ENCODE peak calls at places on chromosomes 2 and 18, in six cellular contexts. One of them, this sample, is unnamed.

GRCh38 chr18:62523631-62524442 is 1.0 kb downstream of the ZCCHC2 start:
- DNase-seq in astrocyte of the spinal cord: peak
- DNase-seq in brain microvascular endothelial cell: peak
- DNase-seq in CD4-positive, alpha-beta T cell: peak
- DNase-seq in AG04450: no peak
- DNase-seq in esophagus squamous epithelium: peak
- DNase-seq in this sample: peak

GRCh38 chr2:128835342-128835855 is 516.7 kb upstream of the HS6ST1 start:
- DNase-seq in astrocyte of the spinal cord: no peak
- DNase-seq in brain microvascular endothelial cell: no peak
- DNase-seq in CD4-positive, alpha-beta T cell: no peak
- DNase-seq in AG04450: no peak
- DNase-seq in esophagus squamous epithelium: no peak
- DNase-seq in this sample: no peak

GRCh38 chr2:161912154-161912553 is 161.9 kb downstream of the DPP4 start:
- DNase-seq in astrocyte of the spinal cord: no peak
- DNase-seq in brain microvascular endothelial cell: no peak
- DNase-seq in CD4-positive, alpha-beta T cell: no peak
- DNase-seq in AG04450: no peak
- DNase-seq in esophagus squamous epithelium: no peak
- DNase-seq in this sample: no peak

GRCh38 chr2:71813315-71813714 is 334.3 kb downstream of the CYP26B1 start:
- DNase-seq in astrocyte of the spinal cord: no peak
- DNase-seq in brain microvascular endothelial cell: no peak
- DNase-seq in CD4-positive, alpha-beta T cell: no peak
- DNase-seq in AG04450: no peak
- DNase-seq in esophagus squamous epithelium: no peak
- DNase-seq in this sample: no peak

GRCh38 chr2:59190518-59190917 is 949.4 kb upstream of the FANCL start:
- DNase-seq in astrocyte of the spinal cord: no peak
- DNase-seq in brain microvascular endothelial cell: no peak
- DNase-seq in CD4-positive, alpha-beta T cell: no peak
- DNase-seq in AG04450: no peak
- DNase-seq in esophagus squamous epithelium: no peak
- DNase-seq in this sample: no peak

GRCh38 chr18:22346342-22346967 is 71.3 kb downstream of the CTAGE1 start:
- DNase-seq in astrocyte of the spinal cord: peak
- DNase-seq in brain microvascular endothelial cell: peak
- DNase-seq in CD4-positive, alpha-beta T cell: no peak
- DNase-seq in AG04450: peak
- DNase-seq in esophagus squamous epithelium: no peak
- DNase-seq in this sample: no peak

GRCh38 chr2:51633073-51633472 is 601.1 kb upstream of the NRXN1 start:
- DNase-seq in astrocyte of the spinal cord: no peak
- DNase-seq in brain microvascular endothelial cell: no peak
- DNase-seq in CD4-positive, alpha-beta T cell: no peak
- DNase-seq in AG04450: no peak
- DNase-seq in esophagus squamous epithelium: no peak
- DNase-seq in this sample: no peak

GRCh38 chr2:203869207-203869606 is 1.6 kb downstream of the CTLA4 start:
- DNase-seq in astrocyte of the spinal cord: no peak
- DNase-seq in brain microvascular endothelial cell: no peak
- DNase-seq in CD4-positive, alpha-beta T cell: no peak
- DNase-seq in AG04450: no peak
- DNase-seq in esophagus squamous epithelium: no peak
- DNase-seq in this sample: no peak

GRCh38 chr2:197197808-197198409 is 112.7 kb downstream of the ANKRD44 start:
- DNase-seq in astrocyte of the spinal cord: no peak
- DNase-seq in brain microvascular endothelial cell: no peak
- DNase-seq in CD4-positive, alpha-beta T cell: no peak
- DNase-seq in AG04450: no peak
- DNase-seq in esophagus squamous epithelium: no peak
- DNase-seq in this sample: no peak

GRCh38 chr2:43855292-43855691 is 16.5 kb downstream of the ABCG8 start:
- DNase-seq in astrocyte of the spinal cord: no peak
- DNase-seq in brain microvascular endothelial cell: no peak
- DNase-seq in CD4-positive, alpha-beta T cell: no peak
- DNase-seq in AG04450: no peak
- DNase-seq in esophagus squamous epithelium: no peak
- DNase-seq in this sample: no peak

GRCh38 chr2:105517814-105518705 is 119.2 kb upstream of the FHL2 start:
- DNase-seq in astrocyte of the spinal cord: peak
- DNase-seq in brain microvascular endothelial cell: peak
- DNase-seq in CD4-positive, alpha-beta T cell: no peak
- DNase-seq in AG04450: no peak
- DNase-seq in esophagus squamous epithelium: no peak
- DNase-seq in this sample: no peak

GRCh38 chr2:172736419-172737174 is 952 bp downstream of the RAPGEF4 start:
- DNase-seq in astrocyte of the spinal cord: no peak
- DNase-seq in brain microvascular endothelial cell: no peak
- DNase-seq in CD4-positive, alpha-beta T cell: no peak
- DNase-seq in AG04450: no peak
- DNase-seq in esophagus squamous epithelium: no peak
- DNase-seq in this sample: peak

GRCh38 chr18:6411367-6411766 is 3.3 kb downstream of the L3MBTL4 start:
- DNase-seq in astrocyte of the spinal cord: no peak
- DNase-seq in brain microvascular endothelial cell: no peak
- DNase-seq in CD4-positive, alpha-beta T cell: no peak
- DNase-seq in AG04450: no peak
- DNase-seq in esophagus squamous epithelium: no peak
- DNase-seq in this sample: no peak

GRCh38 chr2:132740081-132740480 is 70.1 kb upstream of the LYPD1 start:
- DNase-seq in astrocyte of the spinal cord: no peak
- DNase-seq in brain microvascular endothelial cell: no peak
- DNase-seq in CD4-positive, alpha-beta T cell: no peak
- DNase-seq in AG04450: no peak
- DNase-seq in esophagus squamous epithelium: no peak
- DNase-seq in this sample: no peak

GRCh38 chr2:10322481-10322880 is 19.8 kb downstream of the HPCAL1 start:
- DNase-seq in astrocyte of the spinal cord: no peak
- DNase-seq in brain microvascular endothelial cell: no peak
- DNase-seq in CD4-positive, alpha-beta T cell: no peak
- DNase-seq in AG04450: no peak
- DNase-seq in esophagus squamous epithelium: no peak
- DNase-seq in this sample: no peak

GRCh38 chr2:216991563-216991962 is 131.7 kb upstream of the TNP1 start:
- DNase-seq in astrocyte of the spinal cord: peak
- DNase-seq in brain microvascular endothelial cell: no peak
- DNase-seq in CD4-positive, alpha-beta T cell: no peak
- DNase-seq in AG04450: no peak
- DNase-seq in esophagus squamous epithelium: no peak
- DNase-seq in this sample: no peak

GRCh38 chr18:68298340-68298739 is 416.6 kb downstream of the TMX3 start:
- DNase-seq in astrocyte of the spinal cord: no peak
- DNase-seq in brain microvascular endothelial cell: no peak
- DNase-seq in CD4-positive, alpha-beta T cell: no peak
- DNase-seq in AG04450: no peak
- DNase-seq in esophagus squamous epithelium: no peak
- DNase-seq in this sample: no peak

GRCh38 chr2:72722492-72723090 is 103.2 kb downstream of the EXOC6B start:
- DNase-seq in astrocyte of the spinal cord: peak
- DNase-seq in brain microvascular endothelial cell: peak
- DNase-seq in CD4-positive, alpha-beta T cell: no peak
- DNase-seq in AG04450: peak
- DNase-seq in esophagus squamous epithelium: no peak
- DNase-seq in this sample: no peak

GRCh38 chr2:40797115-40797514 is 345.2 kb upstream of the SLC8A1 start:
- DNase-seq in astrocyte of the spinal cord: peak
- DNase-seq in brain microvascular endothelial cell: peak
- DNase-seq in CD4-positive, alpha-beta T cell: no peak
- DNase-seq in AG04450: no peak
- DNase-seq in esophagus squamous epithelium: no peak
- DNase-seq in this sample: no peak

GRCh38 chr2:148218326-148219075 is 197.6 kb downstream of the MBD5 start:
- DNase-seq in astrocyte of the spinal cord: no peak
- DNase-seq in brain microvascular endothelial cell: no peak
- DNase-seq in CD4-positive, alpha-beta T cell: no peak
- DNase-seq in AG04450: no peak
- DNase-seq in esophagus squamous epithelium: no peak
- DNase-seq in this sample: no peak

GRCh38 chr2:178425255-178425827 is 25.6 kb downstream of the PRKRA start:
- DNase-seq in astrocyte of the spinal cord: no peak
- DNase-seq in brain microvascular endothelial cell: no peak
- DNase-seq in CD4-positive, alpha-beta T cell: no peak
- DNase-seq in AG04450: no peak
- DNase-seq in esophagus squamous epithelium: no peak
- DNase-seq in this sample: no peak

GRCh38 chr2:228064796-228065315 is 116.6 kb downstream of the SPHKAP start:
- DNase-seq in astrocyte of the spinal cord: no peak
- DNase-seq in brain microvascular endothelial cell: no peak
- DNase-seq in CD4-positive, alpha-beta T cell: no peak
- DNase-seq in AG04450: no peak
- DNase-seq in esophagus squamous epithelium: no peak
- DNase-seq in this sample: no peak

GRCh38 chr18:48590678-48591077 is 51.8 kb downstream of the CTIF start:
- DNase-seq in astrocyte of the spinal cord: peak
- DNase-seq in brain microvascular endothelial cell: peak
- DNase-seq in CD4-positive, alpha-beta T cell: no peak
- DNase-seq in AG04450: peak
- DNase-seq in esophagus squamous epithelium: no peak
- DNase-seq in this sample: no peak

GRCh38 chr2:207137922-207138321 is 27.8 kb downstream of the KLF7 start:
- DNase-seq in astrocyte of the spinal cord: no peak
- DNase-seq in brain microvascular endothelial cell: no peak
- DNase-seq in CD4-positive, alpha-beta T cell: no peak
- DNase-seq in AG04450: no peak
- DNase-seq in esophagus squamous epithelium: no peak
- DNase-seq in this sample: no peak

GRCh38 chr2:75505012-75505411 is 55.7 kb downstream of the EVA1A start:
- DNase-seq in astrocyte of the spinal cord: no peak
- DNase-seq in brain microvascular endothelial cell: no peak
- DNase-seq in CD4-positive, alpha-beta T cell: no peak
- DNase-seq in AG04450: no peak
- DNase-seq in esophagus squamous epithelium: no peak
- DNase-seq in this sample: no peak

GRCh38 chr2:188957646-188958045 is 16.5 kb upstream of the COL3A1 start:
- DNase-seq in astrocyte of the spinal cord: no peak
- DNase-seq in brain microvascular endothelial cell: no peak
- DNase-seq in CD4-positive, alpha-beta T cell: no peak
- DNase-seq in AG04450: no peak
- DNase-seq in esophagus squamous epithelium: no peak
- DNase-seq in this sample: no peak

GRCh38 chr2:10761591-10761990 is 40.2 kb downstream of the ATP6V1C2 start:
- DNase-seq in astrocyte of the spinal cord: no peak
- DNase-seq in brain microvascular endothelial cell: no peak
- DNase-seq in CD4-positive, alpha-beta T cell: no peak
- DNase-seq in AG04450: no peak
- DNase-seq in esophagus squamous epithelium: no peak
- DNase-seq in this sample: no peak

GRCh38 chr2:144849612-144850011 is 329.7 kb upstream of the ZEB2 start:
- DNase-seq in astrocyte of the spinal cord: no peak
- DNase-seq in brain microvascular endothelial cell: no peak
- DNase-seq in CD4-positive, alpha-beta T cell: no peak
- DNase-seq in AG04450: no peak
- DNase-seq in esophagus squamous epithelium: no peak
- DNase-seq in this sample: no peak

GRCh38 chr2:37614061-37614802 is 57.2 kb downstream of the CDC42EP3 start:
- DNase-seq in astrocyte of the spinal cord: peak
- DNase-seq in brain microvascular endothelial cell: peak
- DNase-seq in CD4-positive, alpha-beta T cell: no peak
- DNase-seq in AG04450: peak
- DNase-seq in esophagus squamous epithelium: no peak
- DNase-seq in this sample: no peak

GRCh38 chr18:12686100-12686499 is 16.4 kb downstream of the CEP76 start:
- DNase-seq in astrocyte of the spinal cord: peak
- DNase-seq in brain microvascular endothelial cell: peak
- DNase-seq in CD4-positive, alpha-beta T cell: no peak
- DNase-seq in AG04450: no peak
- DNase-seq in esophagus squamous epithelium: no peak
- DNase-seq in this sample: no peak

GRCh38 chr2:38016177-38016576 is 59.8 kb downstream of the CYP1B1 start:
- DNase-seq in astrocyte of the spinal cord: no peak
- DNase-seq in brain microvascular endothelial cell: no peak
- DNase-seq in CD4-positive, alpha-beta T cell: no peak
- DNase-seq in AG04450: no peak
- DNase-seq in esophagus squamous epithelium: no peak
- DNase-seq in this sample: no peak

GRCh38 chr2:19554520-19554919 is 196.1 kb upstream of the OSR1 start:
- DNase-seq in astrocyte of the spinal cord: no peak
- DNase-seq in brain microvascular endothelial cell: no peak
- DNase-seq in CD4-positive, alpha-beta T cell: no peak
- DNase-seq in AG04450: no peak
- DNase-seq in esophagus squamous epithelium: no peak
- DNase-seq in this sample: no peak
- TF ChIP-seq CTCF in astrocyte of the spinal cord: no peak
- TF ChIP-seq CTCF in brain microvascular endothelial cell: no peak
- TF ChIP-seq CTCF in CD4-positive, alpha-beta T cell: no peak
- TF ChIP-seq CTCF in AG04450: no peak
- TF ChIP-seq CTCF in esophagus squamous epithelium: no peak
- TF ChIP-seq CTCF in this sample: no peak

DNA sequence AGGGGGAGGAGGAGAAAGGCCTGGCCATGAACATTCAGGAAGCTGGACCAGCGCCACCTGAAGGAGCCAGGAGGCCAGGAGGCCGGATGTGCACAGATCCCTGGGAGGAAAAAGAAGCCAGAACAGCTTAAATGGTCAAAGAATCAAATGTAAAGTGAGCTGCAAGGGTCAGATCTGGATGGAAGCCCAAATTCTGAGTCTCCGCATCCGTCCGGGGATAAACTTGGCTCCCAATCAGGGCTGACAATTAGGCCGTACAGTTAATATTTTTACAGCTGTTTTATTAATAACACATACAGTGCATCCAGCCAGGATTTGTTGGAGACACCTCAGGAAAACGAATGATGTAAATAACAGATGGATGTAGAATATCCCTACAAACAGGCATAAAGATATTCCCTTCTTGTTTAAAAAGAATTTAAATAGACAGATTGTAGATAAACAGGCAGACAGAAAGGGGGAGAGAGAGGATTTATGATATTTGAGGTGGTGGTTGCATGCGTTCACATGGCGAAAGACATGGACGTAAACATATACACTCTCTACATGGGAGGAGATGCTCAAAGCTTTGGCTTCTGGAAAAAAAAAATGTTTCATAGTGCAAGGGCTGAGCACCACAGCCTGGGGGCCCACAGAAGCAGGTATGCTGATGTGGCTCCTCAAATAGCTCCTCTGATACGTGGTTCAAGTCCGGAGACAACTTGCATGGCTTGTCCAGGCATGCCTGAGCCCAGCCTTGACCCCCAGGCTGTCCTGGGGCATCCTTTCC is 495.3 kb upstream of the TCF4 start:
- DNase-seq in astrocyte of the spinal cord: peak
- DNase-seq in brain microvascular endothelial cell: no peak
- DNase-seq in CD4-positive, alpha-beta T cell: no peak
- DNase-seq in AG04450: peak
- DNase-seq in esophagus squamous epithelium: no peak
- DNase-seq in this sample: no peak
- TF ChIP-seq CTCF in astrocyte of the spinal cord: peak
- TF ChIP-seq CTCF in brain microvascular endothelial cell: peak
- TF ChIP-seq CTCF in CD4-positive, alpha-beta T cell: no peak
- TF ChIP-seq CTCF in AG04450: peak
- TF ChIP-seq CTCF in esophagus squamous epithelium: no peak
- TF ChIP-seq CTCF in this sample: no peak

GRCh38 chr2:218406209-218406948 is 6.7 kb downstream of the CTDSP1 start:
- DNase-seq in astrocyte of the spinal cord: peak
- DNase-seq in brain microvascular endothelial cell: peak
- DNase-seq in CD4-positive, alpha-beta T cell: peak
- DNase-seq in AG04450: peak
- DNase-seq in esophagus squamous epithelium: peak
- DNase-seq in this sample: peak
- TF ChIP-seq CTCF in astrocyte of the spinal cord: peak
- TF ChIP-seq CTCF in brain microvascular endothelial cell: peak
- TF ChIP-seq CTCF in CD4-positive, alpha-beta T cell: peak
- TF ChIP-seq CTCF in AG04450: peak
- TF ChIP-seq CTCF in esophagus squamous epithelium: peak
- TF ChIP-seq CTCF in this sample: peak

GRCh38 chr2:185970148-185970852 is 231.7 kb downstream of the FSIP2 start:
- DNase-seq in astrocyte of the spinal cord: peak
- DNase-seq in brain microvascular endothelial cell: no peak
- DNase-seq in CD4-positive, alpha-beta T cell: no peak
- DNase-seq in AG04450: no peak
- DNase-seq in esophagus squamous epithelium: no peak
- DNase-seq in this sample: no peak
- TF ChIP-seq CTCF in astrocyte of the spinal cord: no peak
- TF ChIP-seq CTCF in brain microvascular endothelial cell: no peak
- TF ChIP-seq CTCF in CD4-positive, alpha-beta T cell: no peak
- TF ChIP-seq CTCF in AG04450: no peak
- TF ChIP-seq CTCF in esophagus squamous epithelium: no peak
- TF ChIP-seq CTCF in this sample: no peak

This sample was measured in GM13977.